ENCODE peak calls at places on chromosomes 6 and 20, in four cellular contexts. L is adrenal gland, E is right atrium auricular region, M is mammary epithelial cell. Z is an unnamed sample.

GRCh38 chr6:104771258-104771832 is 88.4 kb downstream of the HACE1 start:
- DNase-seq in E (no peak), M (no peak), L (no peak), Z (peak; percentile 62)

GRCh38 chr6:47701374-47701773 is 3.0 kb downstream of the ADGRF4 start:
- DNase-seq in L (no peak), E (no peak), M (peak; percentile 88), Z (no peak)

GRCh38 chr6:14165091-14165490 is 47.5 kb downstream of the CD83 start:
- DNase-seq in L (no peak), M (peak; percentile 79), E (no peak), Z (peak; percentile 52)

GRCh38 chr6:26186652-26187051 is 99.4 kb downstream of the HFE start:
- DNase-seq in E (no peak), L (no peak), M (no peak), Z (no peak)

GRCh38 chr20:48457261-48458002 is 370.4 kb downstream of the PREX1 start:
- DNase-seq in M (no peak), L (no peak), E (no peak), Z (no peak)

GRCh38 chr6:134123666-134124208 is 71.3 kb upstream of the SLC2A12 start:
- DNase-seq in E (no peak), M (peak; percentile 80), L (peak; percentile 13), Z (peak; percentile 96)

GRCh38 chr6:22071655-22072054 is 225.2 kb downstream of the PRL start:
- DNase-seq in M (no peak), E (no peak), L (peak; percentile 41), Z (peak; percentile 73)

GRCh38 chr6:153511896-153512496 is 380.9 kb upstream of the RGS17 start:
- DNase-seq in M (peak; percentile 25), E (no peak), L (peak; percentile 16), Z (peak; percentile 59)

GRCh38 chr20:61706562-61706961 is 359.1 kb downstream of the TAF4 start:
- DNase-seq in M (no peak), L (no peak), E (no peak), Z (no peak)

GRCh38 chr20:62064788-62065668 is 653 bp downstream of the TAF4 start:
- DNase-seq in L (peak; percentile 40), M (no peak), E (no peak), Z (no peak)

GRCh38 chr6:169340395-169340794 is 86.7 kb upstream of the THBS2 start:
- DNase-seq in L (peak; percentile 77), M (peak; percentile 79), E (no peak), Z (no peak)

GRCh38 chr6:12395898-12396297 is 105.7 kb downstream of the EDN1 start:
- DNase-seq in E (no peak), M (no peak), L (no peak), Z (peak; percentile 41)

GRCh38 chr6:152124432-152125074 is 317.1 kb downstream of the ESR1 start:
- DNase-seq in E (no peak), L (no peak), M (peak; percentile 49), Z (peak; percentile 88)

GRCh38 chr20:4169360-4170214 is 154.2 kb upstream of the RNF24 start:
- DNase-seq in L (no peak), M (no peak), E (no peak), Z (no peak)

GRCh38 chr6:89997456-89998445 is 103.5 kb downstream of the GJA10 start:
- DNase-seq in L (no peak), M (no peak), E (no peak), Z (peak; percentile 7)

GRCh38 chr6:163946437-163946836 is 531.9 kb downstream of the QKI start:
- DNase-seq in M (no peak), L (no peak), E (no peak), Z (no peak)

GRCh38 chr6:118708736-118709135 is 57.3 kb upstream of the CEP85L start:
- DNase-seq in M (no peak), L (no peak), E (no peak), Z (peak; percentile 61)

GRCh38 chr6:116316772-116317467 is 37.2 kb upstream of the TSPYL1 start:
- DNase-seq in E (peak; percentile 81), L (peak; percentile 23), M (no peak), Z (no peak)

GRCh38 chr6:3296537-3297453 is 38.0 kb downstream of the PSMG4 start:
- DNase-seq in E (no peak), L (no peak), M (no peak), Z (peak; percentile 91)

GRCh38 chr6:158379336-158379735 is 67.1 kb downstream of the TULP4 start:
- DNase-seq in L (no peak), M (peak; percentile 69), E (no peak), Z (no peak)

GRCh38 chr20:45445805-45446562 is 23.6 kb upstream of the WFDC2 start:
- DNase-seq in M (peak; percentile 20), E (no peak), L (no peak), Z (peak; percentile 39)

GRCh38 chr20:34815636-34816035 is 9.8 kb downstream of the NCOA6 start:
- DNase-seq in L (no peak), E (no peak), M (no peak), Z (no peak)

GRCh38 chr6:30583921-30584320 is 12.7 kb downstream of the ABCF1 start:
- DNase-seq in E (no peak), L (no peak), M (no peak), Z (no peak)
- TF ChIP-seq CTCF in E (no peak), L (no peak), M (no peak), Z (no peak)

GRCh38 chr6:138528137-138528536 is 28.8 kb upstream of the NHSL1 start:
- DNase-seq in M (peak; percentile 32), E (no peak), L (no peak), Z (no peak)

GRCh38 chr6:138528986-138529385 is 29.7 kb upstream of the NHSL1 start:
- DNase-seq in E (no peak), M (no peak), L (no peak), Z (no peak)

GRCh38 chr6:138527376-138528092 is 28.2 kb upstream of the NHSL1 start:
- DNase-seq in L (no peak), E (no peak), M (no peak), Z (no peak)

GRCh38 chr6:138525355-138525754 is 26.1 kb upstream of the NHSL1 start:
- DNase-seq in E (no peak), L (no peak), M (no peak), Z (no peak)

GRCh38 chr6:138526822-138527235 is 27.5 kb upstream of the NHSL1 start:
- DNase-seq in M (no peak), E (no peak), L (no peak), Z (no peak)
- H3K4me3 ChIP-seq in M (no peak overlapping the region), E (no peak overlapping the region), L (no peak overlapping the region), Z (no peak overlapping the region)

GRCh38 chr6:44133003-44133931 is 5.9 kb downstream of the TMEM63B start:
- DNase-seq in E (peak; percentile 61), L (peak; percentile 55), M (peak; percentile 25), Z (peak; percentile 65)
- TF ChIP-seq CTCF in E (no peak), L (no peak), M (no peak), Z (peak; percentile 17)

DNA sequence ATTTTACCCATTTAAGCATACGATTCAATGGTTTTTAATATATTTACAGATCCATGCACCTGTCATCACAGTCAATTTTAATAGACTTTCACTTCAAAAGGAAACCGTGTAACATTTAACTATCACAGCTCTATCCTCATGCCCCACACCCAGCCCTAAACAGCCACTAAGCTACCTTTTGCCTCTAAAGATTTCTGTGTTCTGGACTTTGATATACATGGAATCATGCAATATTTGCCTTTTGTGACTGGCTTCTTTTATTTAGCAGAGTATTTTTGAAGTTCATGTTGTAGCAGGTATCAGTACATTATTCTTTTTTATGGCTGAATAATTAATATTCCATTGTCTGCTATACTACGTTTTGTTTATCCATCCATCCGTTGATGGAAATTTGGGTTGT is 50.3 kb upstream of the STX16 start:
- DNase-seq in M (no peak), E (no peak), L (no peak), Z (no peak)
- H3K4me3 ChIP-seq in M (no peak overlapping the region), E (no peak overlapping the region), L (no peak overlapping the region), Z (no peak overlapping the region)

GRCh38 chr6:28981391-28981832 is 23.7 kb downstream of the ZNF311 start:
- DNase-seq in M (peak; percentile 58), L (peak; percentile 56), E (peak; percentile 73), Z (peak; percentile 73)

GRCh38 chr6:28981833-28982475 is 23.2 kb downstream of the ZNF311 start:
- DNase-seq in E (peak; percentile 93), M (peak; percentile 91), L (peak; percentile 90), Z (peak; percentile 94)

GRCh38 chr6:28983838-28984237 is 21.3 kb downstream of the ZNF311 start:
- DNase-seq in M (no peak), L (no peak), E (no peak), Z (no peak)

GRCh38 chr6:28980797-28981390 is 24.2 kb downstream of the ZNF311 start:
- DNase-seq in L (peak; percentile 55), M (peak; percentile 62), E (peak; percentile 69), Z (peak; percentile 90)

DNA sequence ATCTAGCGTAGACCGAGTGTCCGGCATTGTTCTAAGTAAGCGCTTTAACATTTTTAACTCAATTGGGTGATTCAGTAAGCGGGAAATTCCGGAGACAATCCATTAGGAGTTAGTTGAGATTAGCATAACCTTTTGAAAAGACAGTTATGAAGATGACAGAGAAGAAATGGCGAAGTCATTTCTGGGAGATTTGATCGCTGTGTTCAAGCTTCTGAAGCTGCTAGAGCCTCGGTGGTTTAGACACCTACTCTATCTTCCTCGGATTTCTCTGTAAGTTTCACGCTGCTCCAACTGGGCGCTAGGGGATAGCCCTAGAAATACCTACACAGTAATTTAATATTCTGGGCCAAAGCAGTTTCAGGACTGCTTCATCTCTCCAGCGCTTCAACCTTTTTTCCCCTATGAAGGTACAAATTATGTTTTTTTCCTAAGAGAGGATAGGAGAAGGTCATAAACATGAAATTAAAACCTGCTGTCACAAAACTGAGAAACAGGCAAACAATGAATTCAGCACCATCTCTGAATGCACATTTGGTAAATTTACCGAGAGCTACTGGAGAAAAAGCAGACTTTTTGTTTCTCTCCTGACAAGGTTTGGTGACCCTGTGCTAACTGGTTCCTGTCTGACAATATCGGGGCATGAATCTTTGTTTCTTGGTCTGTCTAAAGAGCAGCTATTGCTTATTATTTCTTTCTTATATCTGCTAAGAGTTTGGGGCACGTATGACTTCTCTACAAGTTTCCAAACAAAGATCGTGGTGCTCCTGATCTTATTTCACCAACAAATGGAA is 22.4 kb downstream of the ZNF311 start:
- DNase-seq in M (peak; percentile 65), L (peak; percentile 47), E (no peak), Z (peak; percentile 80)
- TF ChIP-seq CTCF in M (peak; percentile 28), L (peak; percentile 19), E (no peak), Z (peak; percentile 46)

GRCh38 chr6:106161475-106161874 is 75.3 kb downstream of the PRDM1 start:
- DNase-seq in L (no peak), M (no peak), E (no peak), Z (no peak)

GRCh38 chr6:106163446-106163965 is 77.4 kb downstream of the PRDM1 start:
- DNase-seq in L (peak; percentile 58), E (peak; percentile 63), M (no peak), Z (peak; percentile 93)

GRCh38 chr6:106161893-106162292 is 75.8 kb downstream of the PRDM1 start:
- DNase-seq in L (no peak), E (no peak), M (no peak), Z (no peak)

GRCh38 chr6:106163966-106164877 is 78.1 kb downstream of the PRDM1 start:
- DNase-seq in M (no peak), L (peak; percentile 38), E (peak; percentile 64), Z (peak; percentile 95)

DNA sequence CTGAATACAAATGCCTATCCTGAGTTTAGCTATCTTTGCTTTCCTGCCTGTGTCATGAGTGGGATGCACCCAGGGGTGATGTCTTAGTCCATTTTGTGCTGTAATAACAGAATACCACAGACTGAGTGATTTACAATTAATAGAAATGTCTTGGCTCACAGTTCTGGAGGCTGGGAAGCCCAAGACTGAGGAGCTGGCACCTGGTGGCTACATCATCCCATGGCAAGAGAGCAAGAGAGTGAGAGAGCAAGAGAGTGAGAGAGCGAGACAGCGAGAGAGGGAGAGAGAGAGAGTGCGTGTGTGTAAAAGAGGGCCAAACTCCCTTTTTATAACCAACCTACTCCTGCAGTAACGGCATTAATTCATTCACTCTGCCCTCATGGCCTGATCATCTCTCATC is 76.8 kb downstream of the PRDM1 start:
- DNase-seq in L (no peak), M (no peak), E (no peak), Z (no peak)
- H3K4me3 ChIP-seq in L (no peak overlapping the region), M (no peak overlapping the region), E (no peak overlapping the region), Z (no peak overlapping the region)

GRCh38 chr6:80472276-80472675 is 365.8 kb downstream of the BCKDHB start:
- DNase-seq in E (no peak), M (no peak), L (no peak), Z (no peak)
- TF ChIP-seq CTCF in E (no peak), M (no peak), L (no peak), Z (no peak)